ENCODE peak calls at places on chromosome 18, in four cellular contexts. One of them, this sample, is unnamed.

GRCh38 chr18:7812431-7813063 is 245.4 kb downstream of the PTPRM start:
- DNase-seq in cardiac fibroblast: peak
- DNase-seq in AG09309: peak
- DNase-seq in GM20000: no peak
- DNase-seq in this sample: no peak

GRCh38 chr18:30280861-30281470 is 761.6 kb downstream of the DSC3 start:
- DNase-seq in cardiac fibroblast: peak
- DNase-seq in AG09309: peak
- DNase-seq in GM20000: no peak
- DNase-seq in this sample: no peak

GRCh38 chr18:55100817-55101457 is 141.7 kb upstream of the CCDC68 start:
- DNase-seq in cardiac fibroblast: peak
- DNase-seq in AG09309: no peak
- DNase-seq in GM20000: no peak
- DNase-seq in this sample: no peak

GRCh38 chr18:48953096-48953706 is 2.4 kb upstream of the SMAD7 start:
- DNase-seq in cardiac fibroblast: no peak
- DNase-seq in AG09309: no peak
- DNase-seq in GM20000: no peak
- DNase-seq in this sample: no peak

GRCh38 chr18:54717673-54718435 is 110.4 kb upstream of the RAB27B start:
- DNase-seq in cardiac fibroblast: peak
- DNase-seq in AG09309: no peak
- DNase-seq in GM20000: peak
- DNase-seq in this sample: peak

GRCh38 chr18:26655010-26655613 is 106.8 kb upstream of the KCTD1 start:
- DNase-seq in cardiac fibroblast: peak
- DNase-seq in AG09309: no peak
- DNase-seq in GM20000: no peak
- DNase-seq in this sample: no peak

GRCh38 chr18:79139206-79139605 is 70.0 kb downstream of the ATP9B start:
- DNase-seq in cardiac fibroblast: no peak
- DNase-seq in AG09309: no peak
- DNase-seq in GM20000: no peak
- DNase-seq in this sample: no peak

GRCh38 chr18:34707670-34708069 is 2.4 kb upstream of the DTNA start:
- DNase-seq in cardiac fibroblast: peak
- DNase-seq in AG09309: peak
- DNase-seq in GM20000: no peak
- DNase-seq in this sample: no peak

GRCh38 chr18:4256786-4257417 is 198.2 kb downstream of the DLGAP1 start:
- DNase-seq in cardiac fibroblast: no peak
- DNase-seq in AG09309: no peak
- DNase-seq in GM20000: no peak
- DNase-seq in this sample: no peak

GRCh38 chr18:40124107-40124506 is 1830.9 kb upstream of the PIK3C3 start:
- DNase-seq in cardiac fibroblast: peak
- DNase-seq in AG09309: no peak
- DNase-seq in GM20000: no peak
- DNase-seq in this sample: no peak

GRCh38 chr18:70363861-70364260 is 75.0 kb downstream of the SOCS6 start:
- DNase-seq in cardiac fibroblast: peak
- DNase-seq in AG09309: no peak
- DNase-seq in GM20000: no peak
- DNase-seq in this sample: no peak

GRCh38 chr18:57430983-57431382 is 4.2 kb upstream of the ONECUT2 start:
- DNase-seq in cardiac fibroblast: no peak
- DNase-seq in AG09309: no peak
- DNase-seq in GM20000: no peak
- DNase-seq in this sample: no peak

DNA sequence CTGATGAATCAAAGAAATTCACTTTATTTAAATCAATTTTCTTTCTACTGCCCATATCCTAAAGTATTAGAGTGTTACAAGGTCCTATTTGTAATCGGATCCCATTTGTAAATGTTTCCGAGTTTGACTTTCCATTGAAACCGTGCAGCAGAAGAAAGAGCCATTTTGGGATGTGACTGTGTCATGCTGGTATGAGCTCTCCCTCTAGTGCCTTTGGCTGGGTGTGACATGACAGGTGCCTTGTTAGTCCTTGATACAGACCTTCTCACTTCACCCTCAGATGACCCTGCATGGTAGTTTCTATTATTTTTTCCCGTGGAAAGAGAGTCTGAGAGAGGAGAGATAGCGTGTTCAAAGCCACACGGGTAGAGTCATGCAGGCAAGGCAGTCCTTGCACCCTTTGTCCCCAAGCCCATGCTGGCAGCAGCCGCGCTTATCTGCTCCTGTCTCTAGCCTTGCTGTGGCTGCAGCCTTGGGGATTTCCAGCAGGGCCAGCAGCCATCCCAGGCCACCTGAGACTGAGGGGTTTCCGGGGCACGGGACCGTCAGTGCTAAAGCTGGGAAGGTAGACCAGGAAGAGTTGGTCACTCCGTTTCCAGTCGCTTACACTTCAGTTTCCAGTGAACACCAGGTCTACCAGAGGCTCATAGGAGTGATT is 21.4 kb downstream of the CHMP1B start:
- DNase-seq in cardiac fibroblast: peak
- DNase-seq in AG09309: no peak
- DNase-seq in GM20000: peak
- DNase-seq in this sample: peak
- TF ChIP-seq CTCF in cardiac fibroblast: peak
- TF ChIP-seq CTCF in AG09309: peak
- TF ChIP-seq CTCF in GM20000: no peak
- TF ChIP-seq CTCF in this sample: peak

GRCh38 chr18:76445741-76446232 is 49.3 kb downstream of the ZNF516 start:
- DNase-seq in cardiac fibroblast: no peak
- DNase-seq in AG09309: no peak
- DNase-seq in GM20000: no peak
- DNase-seq in this sample: no peak
- TF ChIP-seq CTCF in cardiac fibroblast: no peak
- TF ChIP-seq CTCF in AG09309: no peak
- TF ChIP-seq CTCF in GM20000: no peak
- TF ChIP-seq CTCF in this sample: no peak

DNA sequence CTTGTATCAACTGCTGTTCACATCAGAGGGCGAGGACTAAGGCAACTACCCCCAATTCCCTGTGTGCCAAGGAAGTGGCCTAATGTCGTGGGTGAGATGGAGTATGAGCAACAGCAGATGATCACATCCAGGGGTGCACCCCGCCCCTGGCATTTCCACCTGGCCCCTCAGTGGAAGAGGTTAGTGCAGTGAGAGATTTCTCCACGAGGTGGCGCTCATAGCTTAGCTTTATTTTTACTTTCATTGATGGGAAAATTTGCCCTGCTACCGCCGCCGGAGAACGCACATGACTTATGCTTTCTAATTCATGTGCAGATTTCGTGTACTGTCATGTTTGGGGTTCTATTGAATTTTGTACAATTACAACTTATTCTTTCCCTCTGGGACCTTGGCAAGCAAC is 470.6 kb upstream of the MEX3C start:
- DNase-seq in cardiac fibroblast: peak
- DNase-seq in AG09309: no peak
- DNase-seq in GM20000: peak
- DNase-seq in this sample: peak
- TF ChIP-seq CTCF in cardiac fibroblast: peak
- TF ChIP-seq CTCF in AG09309: peak
- TF ChIP-seq CTCF in GM20000: peak
- TF ChIP-seq CTCF in this sample: peak

DNA sequence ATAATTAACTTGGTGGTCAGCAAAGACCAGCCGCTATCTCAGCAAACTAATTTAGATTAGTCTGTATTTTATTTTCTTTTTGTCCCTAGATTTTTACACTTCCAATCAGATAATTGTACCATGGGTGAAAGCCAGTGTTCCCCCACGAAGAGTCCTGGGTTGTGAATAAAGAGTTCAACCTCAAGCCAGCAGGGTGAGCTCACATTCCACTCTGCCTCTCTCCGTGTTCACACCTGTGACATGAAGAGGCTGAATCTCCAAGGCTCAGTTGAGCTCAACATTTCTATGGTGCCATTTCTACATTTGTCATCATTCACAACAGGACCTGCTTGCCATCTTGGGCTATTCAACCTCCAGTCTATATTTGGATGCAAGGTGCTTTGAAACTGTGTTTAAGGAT is 771.5 kb downstream of the GALR1 start:
- DNase-seq in cardiac fibroblast: no peak
- DNase-seq in AG09309: no peak
- DNase-seq in GM20000: no peak
- DNase-seq in this sample: no peak
- TF ChIP-seq CTCF in cardiac fibroblast: no peak
- TF ChIP-seq CTCF in AG09309: no peak
- TF ChIP-seq CTCF in GM20000: no peak
- TF ChIP-seq CTCF in this sample: no peak

DNA sequence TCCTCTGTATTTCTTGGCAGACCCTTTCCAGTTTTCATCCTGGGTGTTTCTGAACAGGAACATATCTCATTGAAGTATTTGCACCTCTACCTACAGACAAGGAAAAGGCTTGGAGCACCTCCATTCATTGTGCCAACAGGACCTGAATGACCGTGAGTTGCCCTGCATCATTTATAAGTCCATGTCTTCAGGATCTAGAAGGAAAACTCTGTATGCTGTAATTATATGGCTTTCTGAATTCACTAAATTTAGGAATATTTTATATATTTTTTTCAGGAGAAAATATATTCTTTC is 402.3 kb upstream of the SLC14A2 start:
- DNase-seq in cardiac fibroblast: no peak
- DNase-seq in AG09309: no peak
- DNase-seq in GM20000: no peak
- DNase-seq in this sample: no peak
- TF ChIP-seq CTCF in cardiac fibroblast: no peak
- TF ChIP-seq CTCF in AG09309: no peak
- TF ChIP-seq CTCF in GM20000: no peak
- TF ChIP-seq CTCF in this sample: no peak

This sample was measured in GM10248.